ENCODE peak calls at places on chromosomes 6 and 20, in seven cellular contexts. One of them, this sample, is unnamed.

GRCh38 chr6:148866657-148867268 is 119.9 kb downstream of the UST start:
- DNase-seq in tibial artery: no peak
- DNase-seq in neural progenitor cell: no peak
- DNase-seq in Panc1: no peak
- DNase-seq in endothelial cell: no peak
- DNase-seq in A549: no peak
- DNase-seq in left lung: no peak
- DNase-seq in this sample: no peak

GRCh38 chr6:124056884-124057283 is 253.2 kb downstream of the NKAIN2 start:
- DNase-seq in endothelial cell: no peak
- DNase-seq in left lung: no peak
- DNase-seq in neural progenitor cell: no peak
- DNase-seq in A549: no peak
- DNase-seq in tibial artery: no peak
- DNase-seq in Panc1: no peak
- DNase-seq in this sample: no peak

GRCh38 chr6:97394160-97394748 is 111.2 kb upstream of the MMS22L start:
- DNase-seq in neural progenitor cell: peak; percentile 71
- DNase-seq in Panc1: peak; percentile 47
- DNase-seq in left lung: no peak
- DNase-seq in endothelial cell: peak; percentile 62
- DNase-seq in tibial artery: no peak
- DNase-seq in A549: peak; percentile 55
- DNase-seq in this sample: peak; percentile 68

GRCh38 chr20:47664744-47665143 is 120.5 kb downstream of the SULF2 start:
- DNase-seq in left lung: no peak
- DNase-seq in neural progenitor cell: no peak
- DNase-seq in Panc1: no peak
- DNase-seq in endothelial cell: no peak
- DNase-seq in A549: no peak
- DNase-seq in tibial artery: peak; percentile 59
- DNase-seq in this sample: no peak

GRCh38 chr6:103750603-103751002 is 1109.1 kb downstream of the HACE1 start:
- DNase-seq in Panc1: no peak
- DNase-seq in A549: no peak
- DNase-seq in tibial artery: no peak
- DNase-seq in neural progenitor cell: peak; percentile 1
- DNase-seq in endothelial cell: no peak
- DNase-seq in left lung: no peak
- DNase-seq in this sample: no peak

GRCh38 chr6:154249499-154250298 is 106.9 kb downstream of the IPCEF1 start:
- DNase-seq in Panc1: no peak
- DNase-seq in A549: no peak
- DNase-seq in left lung: no peak
- DNase-seq in neural progenitor cell: no peak
- DNase-seq in tibial artery: no peak
- DNase-seq in endothelial cell: no peak
- DNase-seq in this sample: no peak

GRCh38 chr20:41697861-41698559 is 79.8 kb upstream of the CHD6 start:
- DNase-seq in tibial artery: no peak
- DNase-seq in endothelial cell: peak; percentile 13
- DNase-seq in neural progenitor cell: peak; percentile 57
- DNase-seq in left lung: no peak
- DNase-seq in A549: peak; percentile 31
- DNase-seq in Panc1: peak; percentile 33
- DNase-seq in this sample: peak; percentile 51

GRCh38 chr6:85360794-85361642 is 88.9 kb upstream of the NT5E start:
- DNase-seq in left lung: peak; percentile 35
- DNase-seq in endothelial cell: no peak
- DNase-seq in tibial artery: no peak
- DNase-seq in neural progenitor cell: no peak
- DNase-seq in Panc1: peak; percentile 87
- DNase-seq in A549: peak; percentile 88
- DNase-seq in this sample: peak; percentile 72

GRCh38 chr6:45650527-45651135 is 272.9 kb upstream of the SUPT3H start:
- DNase-seq in tibial artery: no peak
- DNase-seq in left lung: no peak
- DNase-seq in A549: peak; percentile 60
- DNase-seq in Panc1: peak; percentile 20
- DNase-seq in endothelial cell: no peak
- DNase-seq in neural progenitor cell: no peak
- DNase-seq in this sample: no peak

GRCh38 chr20:43323592-43323991 is 133.9 kb upstream of the PTPRT start:
- DNase-seq in A549: no peak
- DNase-seq in tibial artery: no peak
- DNase-seq in neural progenitor cell: peak; percentile 19
- DNase-seq in left lung: no peak
- DNase-seq in endothelial cell: no peak
- DNase-seq in Panc1: no peak
- DNase-seq in this sample: no peak

GRCh38 chr6:163960128-163960527 is 545.6 kb downstream of the QKI start:
- DNase-seq in A549: no peak
- DNase-seq in left lung: no peak
- DNase-seq in endothelial cell: no peak
- DNase-seq in Panc1: no peak
- DNase-seq in neural progenitor cell: no peak
- DNase-seq in tibial artery: no peak
- DNase-seq in this sample: no peak

GRCh38 chr6:41171908-41172307 is 9.0 kb upstream of the TREM2 start:
- DNase-seq in Panc1: no peak
- DNase-seq in tibial artery: no peak
- DNase-seq in left lung: no peak
- DNase-seq in A549: no peak
- DNase-seq in endothelial cell: no peak
- DNase-seq in neural progenitor cell: no peak
- DNase-seq in this sample: no peak

GRCh38 chr6:16158943-16159557 is 30.2 kb downstream of the MYLIP start:
- DNase-seq in neural progenitor cell: no peak
- DNase-seq in A549: no peak
- DNase-seq in endothelial cell: no peak
- DNase-seq in left lung: no peak
- DNase-seq in Panc1: no peak
- DNase-seq in tibial artery: no peak
- DNase-seq in this sample: no peak

GRCh38 chr20:38789503-38790209 is 15.8 kb upstream of the PPP1R16B start:
- DNase-seq in endothelial cell: no peak
- DNase-seq in tibial artery: no peak
- DNase-seq in A549: peak; percentile 59
- DNase-seq in Panc1: no peak
- DNase-seq in left lung: no peak
- DNase-seq in neural progenitor cell: no peak
- DNase-seq in this sample: no peak

GRCh38 chr20:2509468-2509781 is 710 bp upstream of the ZNF343 start:
- DNase-seq in endothelial cell: no peak
- DNase-seq in left lung: no peak
- DNase-seq in A549: no peak
- DNase-seq in neural progenitor cell: no peak
- DNase-seq in Panc1: no peak
- DNase-seq in tibial artery: no peak
- DNase-seq in this sample: no peak

GRCh38 chr6:11711994-11712698 is 66.5 kb downstream of the ADTRP start:
- DNase-seq in endothelial cell: no peak
- DNase-seq in A549: no peak
- DNase-seq in Panc1: no peak
- DNase-seq in neural progenitor cell: no peak
- DNase-seq in left lung: no peak
- DNase-seq in tibial artery: no peak
- DNase-seq in this sample: no peak

GRCh38 chr20:25051386-25052155 is 6.4 kb downstream of the ACSS1 start:
- DNase-seq in A549: no peak
- DNase-seq in tibial artery: peak; percentile 51
- DNase-seq in endothelial cell: no peak
- DNase-seq in Panc1: no peak
- DNase-seq in left lung: peak; percentile 11
- DNase-seq in neural progenitor cell: no peak
- DNase-seq in this sample: no peak

GRCh38 chr20:58433759-58434158 is 44.7 kb downstream of the VAPB start:
- DNase-seq in endothelial cell: no peak
- DNase-seq in left lung: no peak
- DNase-seq in Panc1: no peak
- DNase-seq in neural progenitor cell: no peak
- DNase-seq in A549: no peak
- DNase-seq in tibial artery: no peak
- DNase-seq in this sample: no peak

GRCh38 chr20:17663486-17663885 is 18.6 kb downstream of the RRBP1 start:
- DNase-seq in left lung: no peak
- DNase-seq in Panc1: no peak
- DNase-seq in endothelial cell: no peak
- DNase-seq in neural progenitor cell: peak; percentile 70
- DNase-seq in A549: no peak
- DNase-seq in tibial artery: peak; percentile 24
- DNase-seq in this sample: no peak

GRCh38 chr6:152922706-152923105 is 60.1 kb downstream of the FBXO5 start:
- DNase-seq in neural progenitor cell: no peak
- DNase-seq in left lung: no peak
- DNase-seq in Panc1: no peak
- DNase-seq in tibial artery: no peak
- DNase-seq in A549: no peak
- DNase-seq in endothelial cell: no peak
- DNase-seq in this sample: no peak
- TF ChIP-seq CTCF in neural progenitor cell: no peak
- TF ChIP-seq CTCF in left lung: no peak
- TF ChIP-seq CTCF in Panc1: no peak
- TF ChIP-seq CTCF in tibial artery: no peak
- TF ChIP-seq CTCF in A549: no peak
- TF ChIP-seq CTCF in endothelial cell: no peak
- TF ChIP-seq CTCF in this sample: no peak

GRCh38 chr20:50191566-50192363 is 1.1 kb downstream of the CEBPB start:
- DNase-seq in tibial artery: no peak
- DNase-seq in left lung: no peak
- DNase-seq in A549: peak; percentile 75
- DNase-seq in neural progenitor cell: peak; percentile 84
- DNase-seq in endothelial cell: peak; percentile 70
- DNase-seq in Panc1: no peak
- DNase-seq in this sample: peak; percentile 76

GRCh38 chr20:50189681-50190250 is 864 bp upstream of the CEBPB start:
- DNase-seq in left lung: peak; percentile 67
- DNase-seq in endothelial cell: no peak
- DNase-seq in tibial artery: no peak
- DNase-seq in Panc1: no peak
- DNase-seq in A549: peak; percentile 59
- DNase-seq in neural progenitor cell: peak; percentile 23
- DNase-seq in this sample: no peak

GRCh38 chr20:50191065-50191565 is 485 bp downstream of the CEBPB start:
- DNase-seq in Panc1: no peak
- DNase-seq in endothelial cell: peak; percentile 53
- DNase-seq in neural progenitor cell: no peak
- DNase-seq in tibial artery: peak; percentile 81
- DNase-seq in left lung: peak; percentile 85
- DNase-seq in A549: no peak
- DNase-seq in this sample: peak; percentile 79

GRCh38 chr20:50188879-50189680 is 1.6 kb upstream of the CEBPB start:
- DNase-seq in endothelial cell: no peak
- DNase-seq in neural progenitor cell: no peak
- DNase-seq in tibial artery: no peak
- DNase-seq in Panc1: no peak
- DNase-seq in A549: peak; percentile 51
- DNase-seq in left lung: no peak
- DNase-seq in this sample: no peak

DNA sequence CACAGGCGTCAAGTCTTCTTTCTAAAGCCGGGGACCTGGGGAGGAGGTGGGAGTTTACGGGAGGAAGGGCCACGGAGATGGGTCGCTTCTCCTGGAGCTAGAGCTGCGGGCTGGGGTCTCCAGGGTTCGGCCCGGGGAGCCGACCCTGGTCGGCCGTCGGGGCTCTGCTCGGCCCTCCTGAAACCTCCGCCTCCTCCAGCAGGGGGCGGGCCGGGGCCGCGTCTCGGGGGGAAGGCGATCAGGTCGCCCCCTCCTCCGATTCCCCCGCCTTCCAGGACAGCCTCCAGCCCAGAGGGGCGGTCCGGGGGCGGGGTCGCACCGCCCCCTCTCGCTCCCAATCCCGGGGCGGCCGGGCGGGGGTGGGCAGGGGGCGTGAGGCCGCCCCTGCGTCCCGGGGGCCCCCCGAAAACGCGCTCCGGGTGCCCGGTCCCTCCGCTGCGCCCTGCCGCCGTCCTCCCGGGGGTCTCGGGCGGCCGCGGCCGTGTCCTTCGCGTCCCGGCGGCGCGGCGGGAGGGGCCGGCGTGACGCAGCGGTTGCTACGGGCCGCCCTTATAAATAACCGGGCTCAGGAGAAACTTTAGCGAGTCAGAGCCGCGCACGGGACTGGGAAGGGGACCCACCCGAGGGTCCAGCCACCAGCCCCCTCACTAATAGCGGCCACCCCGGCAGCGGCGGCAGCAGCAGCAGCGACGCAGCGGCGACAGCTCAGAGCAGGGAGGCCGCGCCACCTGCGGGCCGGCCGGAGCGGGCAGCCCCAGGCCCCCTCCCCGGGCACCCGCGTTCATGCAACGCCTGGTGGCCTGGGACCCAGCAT is at the start of gene CEBPB:
- DNase-seq in endothelial cell: peak; percentile 98
- DNase-seq in left lung: peak; percentile 94
- DNase-seq in Panc1: no peak
- DNase-seq in tibial artery: peak; percentile 96
- DNase-seq in A549: peak; percentile 93
- DNase-seq in neural progenitor cell: peak; percentile 95
- DNase-seq in this sample: peak; percentile 99
- TF ChIP-seq CTCF in endothelial cell: peak; percentile 94
- TF ChIP-seq CTCF in left lung: peak; percentile 75
- TF ChIP-seq CTCF in Panc1: peak; percentile 83
- TF ChIP-seq CTCF in tibial artery: peak; percentile 88
- TF ChIP-seq CTCF in A549: peak; percentile 70
- TF ChIP-seq CTCF in neural progenitor cell: peak; percentile 79
- TF ChIP-seq CTCF in this sample: peak; percentile 90

GRCh38 chr6:36757206-36757605 is 59.6 kb downstream of the RAB44 start:
- DNase-seq in A549: no peak
- DNase-seq in Panc1: no peak
- DNase-seq in left lung: no peak
- DNase-seq in neural progenitor cell: no peak
- DNase-seq in tibial artery: no peak
- DNase-seq in endothelial cell: no peak
- DNase-seq in this sample: no peak
- TF ChIP-seq CTCF in A549: no peak
- TF ChIP-seq CTCF in Panc1: no peak
- TF ChIP-seq CTCF in left lung: no peak
- TF ChIP-seq CTCF in neural progenitor cell: no peak
- TF ChIP-seq CTCF in tibial artery: no peak
- TF ChIP-seq CTCF in endothelial cell: no peak
- TF ChIP-seq CTCF in this sample: no peak

DNA sequence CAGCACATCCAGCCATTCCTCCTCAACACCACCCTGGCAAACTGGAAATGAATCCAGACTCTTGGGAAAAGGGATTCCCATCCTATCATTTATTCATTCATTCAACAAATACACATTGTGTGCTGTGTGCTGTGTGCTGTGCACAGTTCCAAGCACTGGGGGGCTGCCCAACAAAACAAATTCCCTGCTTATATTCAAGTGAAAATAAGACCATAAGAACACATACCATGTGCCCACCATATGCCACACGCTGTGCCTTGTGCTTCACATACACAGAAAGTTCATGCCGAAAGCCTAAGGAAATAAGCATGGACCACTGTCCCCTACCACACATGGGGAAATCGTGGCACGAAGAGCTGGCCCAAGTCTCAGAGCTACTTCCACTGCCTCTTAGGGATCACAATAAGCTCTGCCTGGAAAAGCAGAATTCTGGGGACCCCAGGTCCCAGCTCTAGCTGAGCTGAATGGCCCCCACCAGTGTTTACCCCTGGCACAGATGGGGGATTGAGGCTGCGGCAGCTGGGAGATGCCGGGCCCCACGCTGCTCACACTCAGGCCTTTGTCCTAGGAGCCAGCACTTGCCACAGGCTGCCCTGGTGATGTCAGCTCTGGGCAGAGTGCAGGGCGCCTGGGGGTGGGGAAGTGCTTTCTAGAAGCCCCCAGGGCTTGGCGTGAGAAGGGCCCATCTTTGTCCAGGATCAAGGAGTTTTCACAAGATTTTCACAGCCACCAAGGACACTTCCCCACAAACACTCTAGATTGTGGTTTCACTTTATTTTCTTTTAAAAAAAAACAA is 99.6 kb downstream of the PREX1 start:
- DNase-seq in neural progenitor cell: no peak
- DNase-seq in tibial artery: no peak
- DNase-seq in Panc1: no peak
- DNase-seq in A549: no peak
- DNase-seq in left lung: no peak
- DNase-seq in endothelial cell: no peak
- DNase-seq in this sample: no peak
- TF ChIP-seq CTCF in neural progenitor cell: no peak
- TF ChIP-seq CTCF in tibial artery: no peak
- TF ChIP-seq CTCF in Panc1: no peak
- TF ChIP-seq CTCF in A549: no peak
- TF ChIP-seq CTCF in left lung: no peak
- TF ChIP-seq CTCF in endothelial cell: no peak
- TF ChIP-seq CTCF in this sample: no peak